ENCODE peak calls at places on chromosomes 2 and 18, in seven cellular contexts. K is activated CD4-positive, alpha-beta T cell treated with anti-CD3 and anti-CD28 coated beads, Interleukin-2, amount 10 ng/mL, durations not matched to agents 24 days and 14 days; O is stimulated activated CD8-positive, alpha-beta memory T cell treated with anti-CD3 and anti-CD28 coated beads, Interleukin-15, amount 100 ng/mL, for 4 hours; I is ELF-1; U is stimulated activated CD4-positive, alpha-beta T cell treated with anti-CD3 and anti-CD28 coated beads, Interleukin-4, amount 100 ng/mL, for 48 hours; J is NCI-H1092 treated with DMSO at 0.1 percent for 48 hours; C is GOT3. N is an unnamed sample.
A peak's percentile ranks its signal among the peaks of the same experiment; 100 is the strongest.

GRCh38 chr2:144518744-144519596 is 949 bp downstream of the ZEB2 start:
- DNase-seq in K (no peak), O (no peak), I (no peak), U (no peak), J (no peak), C (no peak), N (no peak)

GRCh38 chr2:236124182-236124581 is 44.0 kb downstream of the GBX2 start:
- DNase-seq in K (no peak), O (no peak), I (no peak), U (no peak), J (no peak), C (no peak), N (no peak)

GRCh38 chr18:66344227-66344626 is 259.7 kb downstream of the CDH19 start:
- DNase-seq in K (no peak), O (no peak), I (no peak), U (no peak), J (peak; percentile 62), C (no peak), N (peak; percentile 95)

GRCh38 chr2:217695033-217695520 is 307.7 kb downstream of the TNS1 start:
- DNase-seq in K (no peak), O (no peak), I (no peak), U (no peak), J (no peak), C (peak; percentile 38), N (no peak)

GRCh38 chr2:83103602-83104001 is 1355.5 kb downstream of the SUCLG1 start:
- DNase-seq in K (no peak), O (no peak), I (no peak), U (no peak), J (no peak), C (no peak), N (no peak)

GRCh38 chr2:6986894-6987487 is 69.8 kb downstream of the RNF144A start:
- DNase-seq in K (no peak), O (no peak), I (no peak), U (no peak), J (peak; percentile 49), C (no peak), N (peak; percentile 68)

GRCh38 chr2:20052872-20053281 is 1.4 kb upstream of the LAPTM4A start:
- DNase-seq in K (no peak), O (no peak), I (no peak), U (no peak), J (peak; percentile 34), C (no peak), N (peak; percentile 73)

GRCh38 chr2:226123307-226123706 is 676.3 kb downstream of the IRS1 start:
- DNase-seq in K (no peak), O (no peak), I (no peak), U (no peak), J (no peak), C (no peak), N (no peak)